ENCODE peak calls at places on chromosome 12, in eight cellular contexts. I is Peyer's patch, Y is HS-5, F is astrocyte of the spinal cord, S is nephron progenitor cell, N is Karpas-422, L is left ventricle myocardium inferior, V is GM20000. D is an unnamed sample.

GRCh38 chr12:11795910-11796459 is 146.5 kb downstream of the ETV6 start:
- DNase-seq in I (no peak), Y (no peak), F (peak), S (no peak), N (no peak), L (no peak), V (no peak), D (no peak)

GRCh38 chr12:106258226-106258625 is 10.4 kb upstream of the CKAP4 start:
- DNase-seq in I (no peak), Y (no peak), F (no peak), S (no peak), N (no peak), L (no peak), V (no peak), D (no peak)

GRCh38 chr12:5756443-5756842 is 188.6 kb downstream of the ANO2 start:
- DNase-seq in I (no peak), Y (no peak), F (no peak), S (no peak), N (no peak), L (no peak), V (no peak), D (no peak)

GRCh38 chr12:48026081-48026827 is 22.0 kb upstream of the COL2A1 start:
- DNase-seq in I (no peak), Y (no peak), F (no peak), S (no peak), N (no peak), L (no peak), V (no peak), D (no peak)

GRCh38 chr12:55931780-55932545 is 1.0 kb downstream of the DGKA start:
- DNase-seq in I (peak), Y (no peak), F (peak), S (peak), N (peak), L (peak), V (peak), D (peak)

GRCh38 chr12:21656931-21657335 is 709 bp downstream of the LDHB start:
- DNase-seq in I (peak), Y (no peak), F (peak), S (peak), N (peak), L (peak), V (peak), D (peak)

GRCh38 chr12:131854861-131855476 is 26.8 kb downstream of the MMP17 start:
- DNase-seq in I (peak), Y (no peak), F (no peak), S (no peak), N (no peak), L (no peak), V (no peak), D (no peak)

GRCh38 chr12:27703720-27704452 is 6.7 kb upstream of the MRPS35 start:
- DNase-seq in I (no peak), Y (peak), F (peak), S (peak), N (peak), L (peak), V (peak), D (peak)

GRCh38 chr12:3200032-3200617 is 122.9 kb downstream of the TSPAN9 start:
- DNase-seq in I (peak), Y (no peak), F (peak), S (peak), N (no peak), L (peak), V (peak), D (no peak)